ENCODE peak calls at places on chromosomes 3 and 15, in six cellular contexts. One of them, this sample, is unnamed.

GRCh38 chr3:86865506-86865905 is 125.4 kb downstream of the VGLL3 start:
- DNase-seq in activated T-cell treated with anti-CD3 and anti-CD28 coated beads, Interleukin-2, amount 50 U/mL, for 4 hours: no peak
- DNase-seq in BE2C: no peak
- DNase-seq in mucosa of gallbladder: no peak
- DNase-seq in NCI-H1694: no peak
- DNase-seq in endothelial cell: no peak
- DNase-seq in this sample: no peak

GRCh38 chr3:171039674-171040073 is 13.2 kb upstream of the SLC2A2 start:
- DNase-seq in activated T-cell treated with anti-CD3 and anti-CD28 coated beads, Interleukin-2, amount 50 U/mL, for 4 hours: no peak
- DNase-seq in BE2C: no peak
- DNase-seq in mucosa of gallbladder: no peak
- DNase-seq in NCI-H1694: no peak
- DNase-seq in endothelial cell: no peak
- DNase-seq in this sample: no peak

GRCh38 chr3:42749753-42750231 is 23.3 kb downstream of the CCDC13 start:
- DNase-seq in activated T-cell treated with anti-CD3 and anti-CD28 coated beads, Interleukin-2, amount 50 U/mL, for 4 hours: no peak
- DNase-seq in BE2C: no peak
- DNase-seq in mucosa of gallbladder: no peak
- DNase-seq in NCI-H1694: no peak
- DNase-seq in endothelial cell: no peak
- DNase-seq in this sample: no peak

GRCh38 chr15:78492841-78493240 is 14.5 kb upstream of the HYKK start:
- DNase-seq in activated T-cell treated with anti-CD3 and anti-CD28 coated beads, Interleukin-2, amount 50 U/mL, for 4 hours: no peak
- DNase-seq in BE2C: no peak
- DNase-seq in mucosa of gallbladder: no peak
- DNase-seq in NCI-H1694: no peak
- DNase-seq in endothelial cell: no peak
- DNase-seq in this sample: no peak

GRCh38 chr3:86923071-86923476 is 67.9 kb downstream of the VGLL3 start:
- DNase-seq in activated T-cell treated with anti-CD3 and anti-CD28 coated beads, Interleukin-2, amount 50 U/mL, for 4 hours: no peak
- DNase-seq in BE2C: no peak
- DNase-seq in mucosa of gallbladder: no peak
- DNase-seq in NCI-H1694: peak
- DNase-seq in endothelial cell: no peak
- DNase-seq in this sample: no peak

GRCh38 chr15:43249699-43250203 is 17.0 kb downstream of the TGM5 start:
- DNase-seq in activated T-cell treated with anti-CD3 and anti-CD28 coated beads, Interleukin-2, amount 50 U/mL, for 4 hours: no peak
- DNase-seq in BE2C: no peak
- DNase-seq in mucosa of gallbladder: no peak
- DNase-seq in NCI-H1694: no peak
- DNase-seq in endothelial cell: no peak
- DNase-seq in this sample: no peak

GRCh38 chr15:29666241-29666640 is 156.0 kb downstream of the TJP1 start:
- DNase-seq in activated T-cell treated with anti-CD3 and anti-CD28 coated beads, Interleukin-2, amount 50 U/mL, for 4 hours: no peak
- DNase-seq in BE2C: no peak
- DNase-seq in mucosa of gallbladder: no peak
- DNase-seq in NCI-H1694: no peak
- DNase-seq in endothelial cell: no peak
- DNase-seq in this sample: no peak

GRCh38 chr3:132641837-132642538 is 17.6 kb downstream of the ACAD11 start:
- DNase-seq in activated T-cell treated with anti-CD3 and anti-CD28 coated beads, Interleukin-2, amount 50 U/mL, for 4 hours: no peak
- DNase-seq in BE2C: no peak
- DNase-seq in mucosa of gallbladder: no peak
- DNase-seq in NCI-H1694: peak
- DNase-seq in endothelial cell: no peak
- DNase-seq in this sample: no peak